ENCODE peak calls at places on chromosome 11, in four cellular contexts. One of them, this sample, is unnamed.

GRCh38 chr11:69166186-69167115 is 10.7 kb downstream of the SMIM38 start:
- DNase-seq in tibial artery: peak
- DNase-seq in lower lobe of right lung: no peak
- DNase-seq in thoracic aorta: no peak
- DNase-seq in this sample: no peak

GRCh38 chr11:123076484-123076883 is 14.5 kb upstream of the HSPA8 start:
- DNase-seq in thoracic aorta: no peak
- DNase-seq in lower lobe of right lung: no peak
- DNase-seq in tibial artery: no peak
- DNase-seq in this sample: no peak

GRCh38 chr11:33411751-33412150 is 154.6 kb downstream of the HIPK3 start:
- DNase-seq in lower lobe of right lung: no peak
- DNase-seq in tibial artery: no peak
- DNase-seq in thoracic aorta: no peak
- DNase-seq in this sample: no peak

GRCh38 chr11:123363556-123363955 is 66.5 kb upstream of the GRAMD1B start:
- DNase-seq in lower lobe of right lung: no peak
- DNase-seq in tibial artery: no peak
- DNase-seq in thoracic aorta: no peak
- DNase-seq in this sample: no peak

GRCh38 chr11:67648140-67648795 is 2.3 kb downstream of the ACY3 start:
- DNase-seq in thoracic aorta: no peak
- DNase-seq in tibial artery: no peak
- DNase-seq in lower lobe of right lung: no peak
- DNase-seq in this sample: no peak

GRCh38 chr11:131070365-131070764 is 154.1 kb upstream of the SNX19 start:
- DNase-seq in tibial artery: no peak
- DNase-seq in thoracic aorta: no peak
- DNase-seq in lower lobe of right lung: no peak
- DNase-seq in this sample: no peak

GRCh38 chr11:5605849-5606248 is 9.4 kb downstream of the TRIM6 start:
- DNase-seq in tibial artery: no peak
- DNase-seq in thoracic aorta: peak
- DNase-seq in lower lobe of right lung: no peak
- DNase-seq in this sample: peak

GRCh38 chr11:85627332-85627997 is at the start of gene DLG2:
- DNase-seq in tibial artery: peak
- DNase-seq in thoracic aorta: no peak
- DNase-seq in lower lobe of right lung: no peak
- DNase-seq in this sample: no peak

GRCh38 chr11:32781721-32782120 is 12.7 kb downstream of the CCDC73 start:
- DNase-seq in thoracic aorta: no peak
- DNase-seq in tibial artery: no peak
- DNase-seq in lower lobe of right lung: no peak
- DNase-seq in this sample: no peak

GRCh38 chr11:63909621-63910506 is 7.1 kb downstream of the RCOR2 start:
- DNase-seq in thoracic aorta: no peak
- DNase-seq in lower lobe of right lung: no peak
- DNase-seq in tibial artery: no peak
- DNase-seq in this sample: no peak

GRCh38 chr11:71076021-71076420 is 176.4 kb downstream of the SHANK2 start:
- DNase-seq in thoracic aorta: no peak
- DNase-seq in tibial artery: no peak
- DNase-seq in lower lobe of right lung: no peak
- DNase-seq in this sample: no peak

GRCh38 chr11:106950067-106950491 is 68.2 kb downstream of the GUCY1A2 start:
- DNase-seq in thoracic aorta: no peak
- DNase-seq in lower lobe of right lung: no peak
- DNase-seq in tibial artery: no peak
- DNase-seq in this sample: no peak

GRCh38 chr11:133898031-133898769 is 52.9 kb upstream of the SPATA19 start:
- DNase-seq in lower lobe of right lung: peak
- DNase-seq in thoracic aorta: no peak
- DNase-seq in tibial artery: no peak
- DNase-seq in this sample: no peak

GRCh38 chr11:70210051-70210501 is 7.0 kb downstream of the FADD start:
- DNase-seq in thoracic aorta: no peak
- DNase-seq in tibial artery: peak
- DNase-seq in lower lobe of right lung: no peak
- DNase-seq in this sample: no peak

GRCh38 chr11:18088974-18089373 is 16.9 kb downstream of the SAAL1 start:
- DNase-seq in lower lobe of right lung: no peak
- DNase-seq in tibial artery: no peak
- DNase-seq in thoracic aorta: no peak
- DNase-seq in this sample: no peak

GRCh38 chr11:118870396-118871343 is 13.0 kb upstream of the CXCR5 start:
- DNase-seq in lower lobe of right lung: no peak
- DNase-seq in thoracic aorta: no peak
- DNase-seq in tibial artery: peak
- DNase-seq in this sample: no peak

GRCh38 chr11:6258571-6258998 is 1.1 kb upstream of the CCKBR start:
- DNase-seq in tibial artery: no peak
- DNase-seq in thoracic aorta: no peak
- DNase-seq in lower lobe of right lung: no peak
- DNase-seq in this sample: no peak

GRCh38 chr11:128630367-128631230 is 43.2 kb upstream of the ETS1 start:
- DNase-seq in lower lobe of right lung: peak
- DNase-seq in thoracic aorta: peak
- DNase-seq in tibial artery: peak
- DNase-seq in this sample: no peak

GRCh38 chr11:114200351-114200750 is 95.8 kb upstream of the NNMT start:
- DNase-seq in thoracic aorta: no peak
- DNase-seq in lower lobe of right lung: no peak
- DNase-seq in tibial artery: no peak
- DNase-seq in this sample: no peak

GRCh38 chr11:60887531-60887930 is 18.9 kb downstream of the PRPF19 start:
- DNase-seq in thoracic aorta: no peak
- DNase-seq in lower lobe of right lung: no peak
- DNase-seq in tibial artery: no peak
- DNase-seq in this sample: no peak

GRCh38 chr11:102447941-102448868 is 4.4 kb downstream of the TMEM123 start:
- DNase-seq in lower lobe of right lung: no peak
- DNase-seq in thoracic aorta: no peak
- DNase-seq in tibial artery: no peak
- DNase-seq in this sample: no peak
- H3K27ac ChIP-seq in lower lobe of right lung: peak
- H3K27ac ChIP-seq in thoracic aorta: no peak
- H3K27ac ChIP-seq in tibial artery: no peak
- H3K27ac ChIP-seq in this sample: peak

GRCh38 chr11:9728058-9728457 is 64.2 kb downstream of the SWAP70 start:
- DNase-seq in thoracic aorta: no peak
- DNase-seq in lower lobe of right lung: no peak
- DNase-seq in tibial artery: no peak
- DNase-seq in this sample: no peak
- TF ChIP-seq CTCF in thoracic aorta: no peak
- TF ChIP-seq CTCF in lower lobe of right lung: no peak
- TF ChIP-seq CTCF in tibial artery: no peak
- TF ChIP-seq CTCF in this sample: no peak

DNA sequence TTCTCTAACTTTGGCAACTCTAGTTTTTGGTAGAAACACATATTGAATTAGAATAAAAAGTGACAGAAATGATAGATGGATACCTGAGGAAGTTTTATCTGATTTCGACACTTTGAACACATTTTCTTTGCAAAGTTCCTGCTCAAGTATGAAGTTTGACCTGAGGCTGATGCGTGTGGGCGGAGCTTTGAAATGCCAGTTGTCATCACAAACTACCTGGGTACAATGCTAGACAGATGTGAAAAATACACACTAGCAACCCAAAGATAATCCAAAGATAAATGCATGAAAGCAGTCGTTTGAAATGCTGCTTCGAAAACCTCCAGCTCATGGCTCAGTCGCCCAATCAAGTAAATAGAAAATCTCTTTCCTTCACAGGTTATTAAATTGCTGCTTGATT is 54.8 kb downstream of the CD44 start:
- DNase-seq in thoracic aorta: no peak
- DNase-seq in tibial artery: no peak
- DNase-seq in lower lobe of right lung: no peak
- DNase-seq in this sample: no peak
- H3K4me3 ChIP-seq in thoracic aorta: no peak
- H3K4me3 ChIP-seq in tibial artery: no peak
- H3K4me3 ChIP-seq in lower lobe of right lung: no peak
- H3K4me3 ChIP-seq in this sample: no peak

GRCh38 chr11:9566561-9567063 is 6.9 kb upstream of the WEE1 start:
- DNase-seq in lower lobe of right lung: no peak
- DNase-seq in tibial artery: no peak
- DNase-seq in thoracic aorta: no peak
- DNase-seq in this sample: no peak
- H3K27ac ChIP-seq in lower lobe of right lung: peak
- H3K27ac ChIP-seq in tibial artery: peak
- H3K27ac ChIP-seq in thoracic aorta: peak
- H3K27ac ChIP-seq in this sample: peak

GRCh38 chr11:127470485-127470884 is 469.9 kb upstream of the KIRREL3 start:
- DNase-seq in thoracic aorta: no peak
- DNase-seq in lower lobe of right lung: no peak
- DNase-seq in tibial artery: no peak
- DNase-seq in this sample: no peak
- TF ChIP-seq CTCF in thoracic aorta: no peak
- TF ChIP-seq CTCF in lower lobe of right lung: peak
- TF ChIP-seq CTCF in tibial artery: no peak
- TF ChIP-seq CTCF in this sample: peak

This sample was measured in RWPE2.